ENCODE peak calls at places on chromosomes 7 and 10, in eight cellular contexts. J is effector memory CD8-positive, alpha-beta T cell; O is fibroblast of mammary gland; G is T follicular helper cell; X is hepatocyte; S is AG09319; D is stimulated activated naive CD4-positive, alpha-beta T cell; F is choroid plexus epithelial cell. P is an unnamed sample.

GRCh38 chr7:152914014-152914844 is 154.7 kb downstream of the ACTR3B start:
- DNase-seq in F (no peak), D (no peak), S (no peak), G (no peak), X (no peak), J (no peak), O (no peak), P (no peak)

GRCh38 chr10:103661951-103662405 is 168.5 kb downstream of the NEURL1 start:
- DNase-seq in D (no peak), G (no peak), S (no peak), O (no peak), J (no peak), X (no peak), F (peak), P (peak)

GRCh38 chr7:73909051-73909941 is 48.3 kb downstream of the TMEM270 start:
- DNase-seq in J (no peak), G (no peak), D (no peak), S (no peak), O (no peak), X (no peak), F (no peak), P (no peak)

GRCh38 chr10:95388072-95388471 is 97.3 kb upstream of the PDLIM1 start:
- DNase-seq in J (no peak), F (no peak), O (no peak), G (no peak), S (no peak), D (no peak), X (no peak), P (no peak)

GRCh38 chr10:3776796-3777571 is 8.0 kb downstream of the KLF6 start:
- DNase-seq in S (peak), D (peak), J (peak), O (peak), G (peak), X (peak), F (peak), P (no peak)

GRCh38 chr10:70440296-70441160 is 953 bp downstream of the NODAL start:
- DNase-seq in D (peak), O (no peak), X (no peak), G (no peak), F (no peak), J (no peak), S (no peak), P (no peak)

GRCh38 chr7:101754432-101755159 is 62.8 kb upstream of the CUX1 start:
- DNase-seq in D (no peak), O (peak), S (no peak), G (no peak), F (peak), X (peak), J (no peak), P (peak)

GRCh38 chr7:620052-620451 is 100.4 kb upstream of the PDGFA start:
- DNase-seq in X (peak), G (no peak), J (no peak), D (no peak), S (no peak), O (peak), F (peak), P (no peak)

GRCh38 chr7:134724606-134725005 is 54.8 kb upstream of the CALD1 start:
- DNase-seq in G (no peak), F (peak), J (no peak), X (no peak), D (no peak), S (no peak), O (peak), P (peak)

GRCh38 chr10:126844406-126844805 is 60.8 kb upstream of the DOCK1 start:
- DNase-seq in X (peak), G (no peak), J (no peak), O (peak), D (no peak), S (no peak), F (peak), P (no peak)

GRCh38 chr7:42125321-42125720 is 111.7 kb downstream of the GLI3 start:
- DNase-seq in O (no peak), G (no peak), S (no peak), J (no peak), X (no peak), D (no peak), F (no peak), P (no peak)

GRCh38 chr10:104862-105565 is 30.2 kb upstream of the ZMYND11 start:
- DNase-seq in F (no peak), G (no peak), X (no peak), D (no peak), O (no peak), J (no peak), S (no peak), P (no peak)

GRCh38 chr10:97499561-97500296 is 1.0 kb downstream of the UBTD1 start:
- DNase-seq in F (peak), O (peak), S (no peak), X (no peak), D (no peak), G (no peak), J (no peak), P (no peak)

GRCh38 chr10:96482815-96483588 is 30.7 kb downstream of the TLL2 start:
- DNase-seq in O (no peak), S (no peak), J (no peak), D (no peak), X (no peak), F (no peak), G (no peak), P (no peak)

P was measured in GM20000.